ENCODE peak calls at places on chromosomes 6 and 20, in five cellular contexts. X is Jurkat, Clone E6-1; W is effector CD4-positive, alpha-beta T cell; U is iris pigment epithelial cell; L is stimulated activated CD4-positive, alpha-beta T cell treated with anti-CD3 and anti-CD28 coated beads, Interleukin-2, amount 100 ng/mL, for 48 hours. J is an unnamed sample.

GRCh38 chr6:45801471-45802289 is 214.0 kb downstream of the CLIC5 start:
- DNase-seq in U (no peak), L (peak; percentile 37), W (no peak), X (no peak), J (no peak)

GRCh38 chr6:15504040-15504491 is 158.8 kb downstream of the DTNBP1 start:
- DNase-seq in W (no peak), L (no peak), U (no peak), X (no peak), J (no peak)

GRCh38 chr6:169101981-169102380 is 151.7 kb downstream of the THBS2 start:
- DNase-seq in U (peak; percentile 33), W (no peak), L (no peak), X (no peak), J (no peak)

GRCh38 chr6:69096681-69097080 is 461.6 kb downstream of the ADGRB3 start:
- DNase-seq in U (peak; percentile 61), X (no peak), L (no peak), W (no peak), J (no peak)

GRCh38 chr6:150177260-150178246 is 34.7 kb downstream of the PPP1R14C start:
- DNase-seq in W (no peak), X (no peak), L (no peak), U (no peak), J (no peak)

GRCh38 chr6:74757788-74758187 is 448.1 kb downstream of the COL12A1 start:
- DNase-seq in L (no peak), U (no peak), W (no peak), X (no peak), J (no peak)

GRCh38 chr6:50272611-50273010 is 222.9 kb upstream of the DEFB112 start:
- DNase-seq in U (no peak), W (no peak), L (no peak), X (no peak), J (no peak)

GRCh38 chr6:3120765-3121089 is 2.2 kb downstream of the BPHL start:
- DNase-seq in L (no peak), X (no peak), U (no peak), W (no peak), J (no peak)

GRCh38 chr6:27768556-27768955 is 143.6 kb downstream of the OR2B2 start:
- DNase-seq in L (no peak), X (no peak), W (no peak), U (no peak), J (no peak)

GRCh38 chr20:51037499-51038110 is 14.7 kb upstream of the KCNG1 start:
- DNase-seq in W (no peak), X (no peak), U (no peak), L (no peak), J (no peak)

GRCh38 chr6:31351734-31352496 is 5.1 kb downstream of the HLA-B start:
- DNase-seq in U (no peak), X (no peak), W (no peak), L (no peak), J (no peak)

GRCh38 chr6:52362443-52363221 is 681 bp downstream of the PAQR8 start:
- DNase-seq in W (peak; percentile 31), U (peak; percentile 34), L (peak; percentile 13), X (no peak), J (no peak)

GRCh38 chr20:49691818-49692568 is 21.7 kb downstream of the B4GALT5 start:
- DNase-seq in X (no peak), W (no peak), L (no peak), U (no peak), J (no peak)

GRCh38 chr20:38043512-38044300 is 10.2 kb downstream of the RPRD1B start:
- DNase-seq in U (peak; percentile 94), X (no peak), W (no peak), L (no peak), J (no peak)

GRCh38 chr6:125749864-125750691 is 646 bp downstream of the HEY2 start:
- DNase-seq in W (no peak), L (no peak), X (no peak), U (no peak), J (no peak)

GRCh38 chr20:50367104-50367674 is 143.0 kb upstream of the PTPN1 start:
- DNase-seq in W (no peak), X (no peak), L (no peak), U (peak; percentile 24), J (no peak)

GRCh38 chr20:16295534-16295933 is 277.7 kb downstream of the KIF16B start:
- DNase-seq in U (no peak), X (no peak), L (no peak), W (no peak), J (no peak)

GRCh38 chr6:168365422-168366165 is 46.0 kb upstream of the DACT2 start:
- DNase-seq in X (no peak), W (no peak), L (no peak), U (no peak), J (no peak)

GRCh38 chr20:44137210-44137781 is 49.7 kb downstream of the JPH2 start:
- DNase-seq in U (peak; percentile 20), L (no peak), W (no peak), X (no peak), J (no peak)